ENCODE peak calls at places on chromosomes 2 and 18, in ten cellular contexts. One of them, this sample, is unnamed.

GRCh38 chr2:226652388-226652787 is 147.2 kb downstream of the IRS1 start:
- DNase-seq in left lobe of liver: no peak
- DNase-seq in cardiac septum: no peak
- DNase-seq in Peyer's patch: no peak
- DNase-seq in left ventricle myocardium superior: no peak
- DNase-seq in activated CD4-positive, alpha-beta T cell treated with anti-CD3 and anti-CD28 coated beads for 36 hours: no peak
- DNase-seq in Kasumi-1: no peak
- DNase-seq in neural progenitor cell: no peak
- DNase-seq in AML-193: no peak
- DNase-seq in brain microvascular endothelial cell: peak
- DNase-seq in this sample: no peak

GRCh38 chr2:102664439-102665042 is 45.2 kb downstream of the SLC9A2 start:
- DNase-seq in activated CD4-positive, alpha-beta T cell treated with anti-CD3 and anti-CD28 coated beads for 36 hours: peak
- DNase-seq in cardiac septum: no peak
- DNase-seq in left lobe of liver: no peak
- DNase-seq in neural progenitor cell: no peak
- DNase-seq in Peyer's patch: peak
- DNase-seq in AML-193: no peak
- DNase-seq in Kasumi-1: no peak
- DNase-seq in left ventricle myocardium superior: no peak
- DNase-seq in brain microvascular endothelial cell: peak
- DNase-seq in this sample: no peak

GRCh38 chr2:64063924-64064331 is 44.7 kb upstream of the VPS54 start:
- DNase-seq in activated CD4-positive, alpha-beta T cell treated with anti-CD3 and anti-CD28 coated beads for 36 hours: no peak
- DNase-seq in neural progenitor cell: no peak
- DNase-seq in left ventricle myocardium superior: no peak
- DNase-seq in Kasumi-1: no peak
- DNase-seq in brain microvascular endothelial cell: peak
- DNase-seq in cardiac septum: no peak
- DNase-seq in left lobe of liver: no peak
- DNase-seq in Peyer's patch: no peak
- DNase-seq in AML-193: no peak
- DNase-seq in this sample: no peak

GRCh38 chr2:70685771-70686171 is 82.2 kb downstream of the ADD2 start:
- DNase-seq in Kasumi-1: no peak
- DNase-seq in neural progenitor cell: no peak
- DNase-seq in cardiac septum: peak
- DNase-seq in left lobe of liver: peak
- DNase-seq in brain microvascular endothelial cell: no peak
- DNase-seq in activated CD4-positive, alpha-beta T cell treated with anti-CD3 and anti-CD28 coated beads for 36 hours: no peak
- DNase-seq in Peyer's patch: no peak
- DNase-seq in left ventricle myocardium superior: no peak
- DNase-seq in AML-193: no peak
- DNase-seq in this sample: no peak

GRCh38 chr2:17373736-17374135 is 144.5 kb downstream of the RAD51AP2 start:
- DNase-seq in Kasumi-1: no peak
- DNase-seq in left ventricle myocardium superior: no peak
- DNase-seq in activated CD4-positive, alpha-beta T cell treated with anti-CD3 and anti-CD28 coated beads for 36 hours: no peak
- DNase-seq in Peyer's patch: no peak
- DNase-seq in neural progenitor cell: no peak
- DNase-seq in AML-193: no peak
- DNase-seq in left lobe of liver: no peak
- DNase-seq in cardiac septum: no peak
- DNase-seq in brain microvascular endothelial cell: no peak
- DNase-seq in this sample: no peak

GRCh38 chr18:48815581-48816324 is 135.0 kb downstream of the SMAD7 start:
- DNase-seq in cardiac septum: peak
- DNase-seq in Kasumi-1: no peak
- DNase-seq in neural progenitor cell: no peak
- DNase-seq in left ventricle myocardium superior: no peak
- DNase-seq in Peyer's patch: peak
- DNase-seq in brain microvascular endothelial cell: peak
- DNase-seq in left lobe of liver: peak
- DNase-seq in activated CD4-positive, alpha-beta T cell treated with anti-CD3 and anti-CD28 coated beads for 36 hours: peak
- DNase-seq in AML-193: no peak
- DNase-seq in this sample: no peak

GRCh38 chr2:241811209-241811951 is 2.4 kb downstream of the NEU4 start:
- DNase-seq in Kasumi-1: no peak
- DNase-seq in neural progenitor cell: no peak
- DNase-seq in left lobe of liver: peak
- DNase-seq in cardiac septum: peak
- DNase-seq in Peyer's patch: no peak
- DNase-seq in activated CD4-positive, alpha-beta T cell treated with anti-CD3 and anti-CD28 coated beads for 36 hours: no peak
- DNase-seq in left ventricle myocardium superior: peak
- DNase-seq in brain microvascular endothelial cell: no peak
- DNase-seq in AML-193: no peak
- DNase-seq in this sample: no peak

GRCh38 chr2:73418343-73418742 is 32.7 kb downstream of the ALMS1 start:
- DNase-seq in left lobe of liver: peak
- DNase-seq in brain microvascular endothelial cell: peak
- DNase-seq in neural progenitor cell: no peak
- DNase-seq in left ventricle myocardium superior: peak
- DNase-seq in activated CD4-positive, alpha-beta T cell treated with anti-CD3 and anti-CD28 coated beads for 36 hours: no peak
- DNase-seq in Kasumi-1: no peak
- DNase-seq in cardiac septum: peak
- DNase-seq in AML-193: no peak
- DNase-seq in Peyer's patch: peak
- DNase-seq in this sample: no peak

GRCh38 chr2:675982-676646 is 1.1 kb downstream of the TMEM18 start:
- DNase-seq in left lobe of liver: no peak
- DNase-seq in activated CD4-positive, alpha-beta T cell treated with anti-CD3 and anti-CD28 coated beads for 36 hours: peak
- DNase-seq in Peyer's patch: peak
- DNase-seq in left ventricle myocardium superior: no peak
- DNase-seq in brain microvascular endothelial cell: peak
- DNase-seq in Kasumi-1: peak
- DNase-seq in AML-193: no peak
- DNase-seq in cardiac septum: no peak
- DNase-seq in neural progenitor cell: peak
- DNase-seq in this sample: peak

GRCh38 chr2:28753043-28753683 is 1.5 kb downstream of the PPP1CB start:
- DNase-seq in brain microvascular endothelial cell: peak
- DNase-seq in cardiac septum: no peak
- DNase-seq in AML-193: peak
- DNase-seq in left ventricle myocardium superior: peak
- DNase-seq in Peyer's patch: peak
- DNase-seq in activated CD4-positive, alpha-beta T cell treated with anti-CD3 and anti-CD28 coated beads for 36 hours: peak
- DNase-seq in left lobe of liver: peak
- DNase-seq in neural progenitor cell: peak
- DNase-seq in Kasumi-1: peak
- DNase-seq in this sample: no peak

GRCh38 chr2:232574674-232575403 is 24.4 kb downstream of the EIF4E2 start:
- DNase-seq in Kasumi-1: no peak
- DNase-seq in AML-193: no peak
- DNase-seq in left ventricle myocardium superior: no peak
- DNase-seq in neural progenitor cell: no peak
- DNase-seq in activated CD4-positive, alpha-beta T cell treated with anti-CD3 and anti-CD28 coated beads for 36 hours: no peak
- DNase-seq in cardiac septum: no peak
- DNase-seq in Peyer's patch: no peak
- DNase-seq in left lobe of liver: peak
- DNase-seq in brain microvascular endothelial cell: no peak
- DNase-seq in this sample: no peak

GRCh38 chr2:221570321-221571107 is 1.6 kb downstream of the EPHA4 start:
- DNase-seq in Kasumi-1: no peak
- DNase-seq in Peyer's patch: peak
- DNase-seq in neural progenitor cell: peak
- DNase-seq in brain microvascular endothelial cell: peak
- DNase-seq in cardiac septum: no peak
- DNase-seq in left ventricle myocardium superior: peak
- DNase-seq in activated CD4-positive, alpha-beta T cell treated with anti-CD3 and anti-CD28 coated beads for 36 hours: peak
- DNase-seq in AML-193: no peak
- DNase-seq in left lobe of liver: no peak
- DNase-seq in this sample: no peak

GRCh38 chr18:11310476-11311086 is 161.2 kb upstream of the PIEZO2 start:
- DNase-seq in left lobe of liver: peak
- DNase-seq in activated CD4-positive, alpha-beta T cell treated with anti-CD3 and anti-CD28 coated beads for 36 hours: peak
- DNase-seq in neural progenitor cell: peak
- DNase-seq in cardiac septum: no peak
- DNase-seq in brain microvascular endothelial cell: no peak
- DNase-seq in Peyer's patch: peak
- DNase-seq in left ventricle myocardium superior: peak
- DNase-seq in Kasumi-1: peak
- DNase-seq in AML-193: peak
- DNase-seq in this sample: no peak

GRCh38 chr2:88857951-88858406 is 166.5 kb downstream of the RPIA start:
- DNase-seq in Peyer's patch: peak
- DNase-seq in left lobe of liver: no peak
- DNase-seq in cardiac septum: no peak
- DNase-seq in activated CD4-positive, alpha-beta T cell treated with anti-CD3 and anti-CD28 coated beads for 36 hours: no peak
- DNase-seq in AML-193: peak
- DNase-seq in left ventricle myocardium superior: no peak
- DNase-seq in brain microvascular endothelial cell: peak
- DNase-seq in Kasumi-1: no peak
- DNase-seq in neural progenitor cell: no peak
- DNase-seq in this sample: no peak

GRCh38 chr18:11999431-11999830 is 18.1 kb downstream of the IMPA2 start:
- DNase-seq in left lobe of liver: no peak
- DNase-seq in cardiac septum: no peak
- DNase-seq in activated CD4-positive, alpha-beta T cell treated with anti-CD3 and anti-CD28 coated beads for 36 hours: no peak
- DNase-seq in left ventricle myocardium superior: no peak
- DNase-seq in brain microvascular endothelial cell: no peak
- DNase-seq in neural progenitor cell: no peak
- DNase-seq in Peyer's patch: no peak
- DNase-seq in Kasumi-1: no peak
- DNase-seq in AML-193: no peak
- DNase-seq in this sample: no peak

GRCh38 chr2:123073956-123074355 is 951.1 kb upstream of the CNTNAP5 start:
- DNase-seq in AML-193: no peak
- DNase-seq in left ventricle myocardium superior: no peak
- DNase-seq in Kasumi-1: no peak
- DNase-seq in activated CD4-positive, alpha-beta T cell treated with anti-CD3 and anti-CD28 coated beads for 36 hours: no peak
- DNase-seq in left lobe of liver: no peak
- DNase-seq in neural progenitor cell: no peak
- DNase-seq in brain microvascular endothelial cell: no peak
- DNase-seq in Peyer's patch: no peak
- DNase-seq in cardiac septum: no peak
- DNase-seq in this sample: no peak

GRCh38 chr2:238941262-238941792 is 93.4 kb downstream of the TWIST2 start:
- DNase-seq in left lobe of liver: peak
- DNase-seq in cardiac septum: peak
- DNase-seq in neural progenitor cell: no peak
- DNase-seq in activated CD4-positive, alpha-beta T cell treated with anti-CD3 and anti-CD28 coated beads for 36 hours: no peak
- DNase-seq in brain microvascular endothelial cell: no peak
- DNase-seq in Kasumi-1: no peak
- DNase-seq in AML-193: no peak
- DNase-seq in left ventricle myocardium superior: no peak
- DNase-seq in Peyer's patch: no peak
- DNase-seq in this sample: no peak

GRCh38 chr2:124563415-124563814 is 538.3 kb downstream of the CNTNAP5 start:
- DNase-seq in left ventricle myocardium superior: no peak
- DNase-seq in Peyer's patch: no peak
- DNase-seq in activated CD4-positive, alpha-beta T cell treated with anti-CD3 and anti-CD28 coated beads for 36 hours: no peak
- DNase-seq in cardiac septum: no peak
- DNase-seq in AML-193: no peak
- DNase-seq in brain microvascular endothelial cell: no peak
- DNase-seq in left lobe of liver: no peak
- DNase-seq in Kasumi-1: no peak
- DNase-seq in neural progenitor cell: no peak
- DNase-seq in this sample: no peak

GRCh38 chr2:176959614-176960013 is 253.0 kb upstream of the HNRNPA3 start:
- DNase-seq in activated CD4-positive, alpha-beta T cell treated with anti-CD3 and anti-CD28 coated beads for 36 hours: no peak
- DNase-seq in Kasumi-1: no peak
- DNase-seq in left ventricle myocardium superior: no peak
- DNase-seq in Peyer's patch: no peak
- DNase-seq in cardiac septum: no peak
- DNase-seq in left lobe of liver: no peak
- DNase-seq in AML-193: no peak
- DNase-seq in brain microvascular endothelial cell: no peak
- DNase-seq in neural progenitor cell: no peak
- DNase-seq in this sample: no peak

GRCh38 chr18:59383831-59384230 is 24.8 kb upstream of the LMAN1 start:
- DNase-seq in AML-193: no peak
- DNase-seq in neural progenitor cell: peak
- DNase-seq in cardiac septum: no peak
- DNase-seq in brain microvascular endothelial cell: no peak
- DNase-seq in Kasumi-1: no peak
- DNase-seq in activated CD4-positive, alpha-beta T cell treated with anti-CD3 and anti-CD28 coated beads for 36 hours: no peak
- DNase-seq in left ventricle myocardium superior: no peak
- DNase-seq in left lobe of liver: no peak
- DNase-seq in Peyer's patch: no peak
- DNase-seq in this sample: no peak

GRCh38 chr2:50645346-50645745 is 386.6 kb downstream of the NRXN1 start:
- DNase-seq in Kasumi-1: no peak
- DNase-seq in brain microvascular endothelial cell: no peak
- DNase-seq in Peyer's patch: no peak
- DNase-seq in AML-193: no peak
- DNase-seq in neural progenitor cell: no peak
- DNase-seq in activated CD4-positive, alpha-beta T cell treated with anti-CD3 and anti-CD28 coated beads for 36 hours: no peak
- DNase-seq in left lobe of liver: no peak
- DNase-seq in cardiac septum: no peak
- DNase-seq in left ventricle myocardium superior: no peak
- DNase-seq in this sample: no peak

GRCh38 chr2:216713691-216714411 is 18.5 kb upstream of the IGFBP5 start:
- DNase-seq in neural progenitor cell: no peak
- DNase-seq in left lobe of liver: no peak
- DNase-seq in cardiac septum: peak
- DNase-seq in AML-193: no peak
- DNase-seq in brain microvascular endothelial cell: peak
- DNase-seq in activated CD4-positive, alpha-beta T cell treated with anti-CD3 and anti-CD28 coated beads for 36 hours: no peak
- DNase-seq in left ventricle myocardium superior: peak
- DNase-seq in Kasumi-1: no peak
- DNase-seq in Peyer's patch: no peak
- DNase-seq in this sample: no peak

GRCh38 chr2:20643826-20644225 is 7.1 kb downstream of the HS1BP3 start:
- DNase-seq in left ventricle myocardium superior: no peak
- DNase-seq in Kasumi-1: no peak
- DNase-seq in Peyer's patch: no peak
- DNase-seq in left lobe of liver: no peak
- DNase-seq in activated CD4-positive, alpha-beta T cell treated with anti-CD3 and anti-CD28 coated beads for 36 hours: no peak
- DNase-seq in brain microvascular endothelial cell: no peak
- DNase-seq in neural progenitor cell: no peak
- DNase-seq in AML-193: no peak
- DNase-seq in cardiac septum: no peak
- DNase-seq in this sample: no peak

GRCh38 chr2:134405641-134406081 is 151.8 kb downstream of the MGAT5 start:
- DNase-seq in AML-193: no peak
- DNase-seq in left ventricle myocardium superior: no peak
- DNase-seq in cardiac septum: no peak
- DNase-seq in brain microvascular endothelial cell: no peak
- DNase-seq in neural progenitor cell: no peak
- DNase-seq in activated CD4-positive, alpha-beta T cell treated with anti-CD3 and anti-CD28 coated beads for 36 hours: no peak
- DNase-seq in Kasumi-1: no peak
- DNase-seq in Peyer's patch: no peak
- DNase-seq in left lobe of liver: no peak
- DNase-seq in this sample: no peak

GRCh38 chr2:26840937-26841610 is 6.9 kb upstream of the DPYSL5 start:
- DNase-seq in neural progenitor cell: no peak
- DNase-seq in left ventricle myocardium superior: no peak
- DNase-seq in brain microvascular endothelial cell: no peak
- DNase-seq in AML-193: peak
- DNase-seq in Peyer's patch: no peak
- DNase-seq in activated CD4-positive, alpha-beta T cell treated with anti-CD3 and anti-CD28 coated beads for 36 hours: no peak
- DNase-seq in left lobe of liver: no peak
- DNase-seq in Kasumi-1: peak
- DNase-seq in cardiac septum: no peak
- DNase-seq in this sample: no peak

GRCh38 chr2:70645733-70646420 is 92.3 kb upstream of the TGFA start:
- DNase-seq in Peyer's patch: no peak
- DNase-seq in neural progenitor cell: peak
- DNase-seq in AML-193: no peak
- DNase-seq in left ventricle myocardium superior: no peak
- DNase-seq in brain microvascular endothelial cell: peak
- DNase-seq in Kasumi-1: peak
- DNase-seq in left lobe of liver: no peak
- DNase-seq in activated CD4-positive, alpha-beta T cell treated with anti-CD3 and anti-CD28 coated beads for 36 hours: no peak
- DNase-seq in cardiac septum: no peak
- DNase-seq in this sample: no peak

GRCh38 chr2:234981197-234982095 is 29.6 kb downstream of the SH3BP4 start:
- DNase-seq in Peyer's patch: peak
- DNase-seq in left ventricle myocardium superior: peak
- DNase-seq in brain microvascular endothelial cell: peak
- DNase-seq in neural progenitor cell: peak
- DNase-seq in left lobe of liver: peak
- DNase-seq in Kasumi-1: no peak
- DNase-seq in activated CD4-positive, alpha-beta T cell treated with anti-CD3 and anti-CD28 coated beads for 36 hours: no peak
- DNase-seq in cardiac septum: peak
- DNase-seq in AML-193: no peak
- DNase-seq in this sample: no peak

GRCh38 chr18:70499218-70499691 is 210.4 kb downstream of the SOCS6 start:
- DNase-seq in activated CD4-positive, alpha-beta T cell treated with anti-CD3 and anti-CD28 coated beads for 36 hours: peak
- DNase-seq in AML-193: no peak
- DNase-seq in left lobe of liver: no peak
- DNase-seq in Kasumi-1: no peak
- DNase-seq in Peyer's patch: peak
- DNase-seq in neural progenitor cell: no peak
- DNase-seq in left ventricle myocardium superior: no peak
- DNase-seq in brain microvascular endothelial cell: no peak
- DNase-seq in cardiac septum: no peak
- DNase-seq in this sample: no peak